ENCODE peak calls at places on chromosomes 7 and 10, in eight cellular contexts. V, H, T, J, Z, S, U and N are unnamed samples.
A peak's percentile ranks its signal among the peaks of the same experiment; 100 is the strongest.

GRCh38 chr10:73953665-73954064 is 42.7 kb downstream of the PLAU start:
- DNase-seq in V (no peak), H (no peak), T (no peak), J (no peak), Z (no peak), S (no peak), U (no peak), N (no peak)

GRCh38 chr7:95828824-95829428 is 56.6 kb downstream of the DYNC1I1 start:
- DNase-seq in V (no peak), H (no peak), T (no peak), J (no peak), Z (no peak), S (no peak), U (no peak), N (no peak)

GRCh38 chr7:84022686-84023308 is 171.8 kb downstream of the SEMA3A start:
- DNase-seq in V (no peak), H (no peak), T (no peak), J (no peak), Z (no peak), S (no peak), U (no peak), N (no peak)

GRCh38 chr10:3907514-3907913 is 122.5 kb upstream of the KLF6 start:
- DNase-seq in V (no peak), H (no peak), T (no peak), J (no peak), Z (no peak), S (no peak), U (no peak), N (no peak)

GRCh38 chr10:75660833-75661232 is 229.4 kb downstream of the LRMDA start:
- DNase-seq in V (no peak), H (no peak), T (no peak), J (no peak), Z (no peak), S (no peak), U (no peak), N (no peak)

GRCh38 chr7:129495987-129496386 is 6.3 kb upstream of the SMKR1 start:
- DNase-seq in V (no peak), H (no peak), T (no peak), J (no peak), Z (no peak), S (no peak), U (no peak), N (no peak)

GRCh38 chr7:79312022-79312421 is 141.4 kb downstream of the MAGI2 start:
- DNase-seq in V (no peak), H (no peak), T (no peak), J (no peak), Z (no peak), S (no peak), U (no peak), N (no peak)

GRCh38 chr10:55374060-55374459 is 573.0 kb upstream of the PCDH15 start:
- DNase-seq in V (no peak), H (no peak), T (no peak), J (no peak), Z (peak; percentile 18), S (no peak), U (no peak), N (no peak)

GRCh38 chr10:931326-932318 is at the start of gene LARP4B:
- DNase-seq in V (peak; percentile 86), H (peak; percentile 89), T (peak; percentile 90), J (peak; percentile 96), Z (peak; percentile 100), S (peak; percentile 94), U (peak; percentile 97), N (peak; percentile 91)

GRCh38 chr10:7872041-7872442 is 53.7 kb downstream of the TAF3 start:
- DNase-seq in V (no peak), H (no peak), T (no peak), J (peak; percentile 20), Z (peak; percentile 52), S (no peak), U (peak; percentile 4), N (no peak)

GRCh38 chr7:149853157-149853556 is 15.0 kb downstream of the ZNF862 start:
- DNase-seq in V (no peak), H (no peak), T (no peak), J (no peak), Z (no peak), S (no peak), U (no peak), N (no peak)

GRCh38 chr7:127882313-127882920 is 148.8 kb downstream of the LRRC4 start:
- DNase-seq in V (no peak), H (no peak), T (no peak), J (no peak), Z (no peak), S (no peak), U (no peak), N (no peak)

GRCh38 chr10:27736396-27736795 is 9.2 kb downstream of the MKX start:
- DNase-seq in V (no peak), H (no peak), T (no peak), J (no peak), Z (no peak), S (no peak), U (no peak), N (no peak)

GRCh38 chr10:94361161-94361794 is 1.5 kb downstream of the NOC3L start:
- DNase-seq in V (no peak), H (no peak), T (no peak), J (no peak), Z (no peak), S (no peak), U (peak; percentile 21), N (no peak)

GRCh38 chr7:138407792-138408191 is 52.3 kb upstream of the TRIM24 start:
- DNase-seq in V (no peak), H (no peak), T (no peak), J (no peak), Z (no peak), S (no peak), U (no peak), N (no peak)

GRCh38 chr10:111936143-111936542 is 247.4 kb downstream of the GPAM start:
- DNase-seq in V (no peak), H (no peak), T (no peak), J (no peak), Z (no peak), S (no peak), U (no peak), N (no peak)

GRCh38 chr7:1741751-1742554 is 71.9 kb downstream of the ELFN1 start:
- DNase-seq in V (no peak), H (no peak), T (no peak), J (no peak), Z (peak; percentile 93), S (no peak), U (no peak), N (no peak)

GRCh38 chr7:159205833-159206232 is 61.2 kb upstream of the VIPR2 start:
- DNase-seq in V (no peak), H (no peak), T (no peak), J (no peak), Z (no peak), S (no peak), U (no peak), N (no peak)

GRCh38 chr7:47460251-47460989 is 121.5 kb downstream of the TNS3 start:
- DNase-seq in V (no peak), H (no peak), T (no peak), J (no peak), Z (no peak), S (no peak), U (no peak), N (no peak)

GRCh38 chr10:70690584-70690983 is 18.3 kb downstream of the ADAMTS14 start:
- DNase-seq in V (no peak), H (no peak), T (no peak), J (no peak), Z (no peak), S (no peak), U (no peak), N (no peak)

GRCh38 chr10:121592155-121592890 is 5.9 kb downstream of the FGFR2 start:
- DNase-seq in V (no peak), H (no peak), T (no peak), J (no peak), Z (no peak), S (no peak), U (no peak), N (no peak)

GRCh38 chr7:64035388-64035787 is 9.8 kb upstream of the ZNF727 start:
- DNase-seq in V (no peak), H (no peak), T (no peak), J (no peak), Z (no peak), S (no peak), U (no peak), N (no peak)

GRCh38 chr7:45575501-45576248 is 1.5 kb downstream of the ADCY1 start:
- DNase-seq in V (no peak), H (no peak), T (no peak), J (no peak), Z (no peak), S (no peak), U (no peak), N (no peak)

GRCh38 chr7:103778929-103779328 is 210.5 kb downstream of the RELN start:
- DNase-seq in V (no peak), H (no peak), T (no peak), J (no peak), Z (no peak), S (no peak), U (no peak), N (no peak)

GRCh38 chr10:75058142-75058541 is 53.3 kb upstream of the SAMD8 start:
- DNase-seq in V (no peak), H (no peak), T (no peak), J (no peak), Z (no peak), S (no peak), U (no peak), N (no peak)

GRCh38 chr10:132931258-132931657 is 11.1 kb downstream of the CFAP46 start:
- DNase-seq in V (no peak), H (no peak), T (no peak), J (no peak), Z (no peak), S (no peak), U (no peak), N (no peak)

GRCh38 chr7:156949541-156950380 is at the start of gene NOM1:
- DNase-seq in V (peak; percentile 82), H (peak; percentile 61), T (peak; percentile 82), J (peak; percentile 86), Z (peak; percentile 99), S (peak; percentile 90), U (peak; percentile 89), N (peak; percentile 89)

GRCh38 chr7:55130554-55131198 is 111.9 kb downstream of the EGFR start:
- DNase-seq in V (no peak), H (no peak), T (no peak), J (peak; percentile 56), Z (no peak), S (no peak), U (no peak), N (peak; percentile 46)